ENCODE peak calls at places on chromosome 22, in six cellular contexts. I is stomach, H is fibroblast of the aortic adventitia, X is astrocyte of the spinal cord, S is cardiac fibroblast, Q is astrocyte. J is an unnamed sample.

GRCh38 chr22:19961868-19962245 is 20.2 kb upstream of the TXNRD2 start:
- DNase-seq in S (no peak), Q (no peak), H (no peak), X (no peak), I (no peak), J (no peak)

GRCh38 chr22:28594784-28595324 is 84.8 kb downstream of the TTC28 start:
- DNase-seq in I (no peak), H (peak; percentile 88), X (peak; percentile 76), S (peak; percentile 83), Q (peak; percentile 48), J (peak; percentile 61)

GRCh38 chr22:21681566-21682370 is 16.0 kb downstream of the PPIL2 start:
- DNase-seq in S (no peak), I (no peak), Q (no peak), H (no peak), X (no peak), J (no peak)

GRCh38 chr22:19234126-19234896 is 55.8 kb upstream of the SLC25A1 start:
- DNase-seq in S (no peak), Q (no peak), X (no peak), I (no peak), H (no peak), J (no peak)

GRCh38 chr22:44538071-44538470 is 40.0 kb upstream of the RTL6 start:
- DNase-seq in H (peak; percentile 41), I (no peak), X (no peak), Q (peak; percentile 27), S (peak; percentile 53), J (no peak)

GRCh38 chr22:20015971-20016733 is 471 bp downstream of the ARVCF start:
- DNase-seq in I (peak; percentile 47), X (no peak), Q (no peak), H (no peak), S (no peak), J (no peak)

GRCh38 chr22:30183861-30184278 is 62.7 kb downstream of the LIF start:
- DNase-seq in X (peak; percentile 42), I (no peak), Q (peak; percentile 72), H (no peak), S (peak; percentile 32), J (no peak)

GRCh38 chr22:46047226-46047625 is 70.3 kb upstream of the WNT7B start:
- DNase-seq in H (no peak), S (no peak), Q (no peak), I (peak; percentile 26), X (no peak), J (no peak)

GRCh38 chr22:19806213-19807160 is 45.9 kb downstream of the TBX1 start:
- DNase-seq in Q (peak; percentile 23), H (peak; percentile 16), X (no peak), S (no peak), I (peak; percentile 86), J (no peak)

GRCh38 chr22:46047841-46048595 is 71.1 kb upstream of the WNT7B start:
- DNase-seq in I (peak; percentile 26), Q (no peak), H (no peak), X (no peak), S (no peak), J (no peak)

GRCh38 chr22:21029486-21030025 is 2.8 kb downstream of the SLC7A4 start:
- DNase-seq in S (no peak), Q (no peak), H (no peak), X (no peak), I (no peak), J (no peak)

GRCh38 chr22:39932918-39933649 is 27.1 kb upstream of the TMA7B start:
- DNase-seq in X (peak; percentile 37), Q (no peak), S (peak; percentile 26), I (peak; percentile 71), H (peak; percentile 7), J (no peak)

GRCh38 chr22:21755855-21756284 is 20.3 kb upstream of the YPEL1 start:
- DNase-seq in H (peak; percentile 81), X (peak; percentile 74), I (no peak), Q (peak; percentile 75), S (peak; percentile 62), J (no peak)

GRCh38 chr22:50296658-50297490 is 10.6 kb downstream of the PLXNB2 start:
- DNase-seq in Q (no peak), S (no peak), H (no peak), I (no peak), X (no peak), J (no peak)

GRCh38 chr22:45101828-45102227 is 61.9 kb upstream of the NUP50 start:
- DNase-seq in X (peak; percentile 60), H (peak; percentile 66), S (peak; percentile 74), I (peak; percentile 53), Q (peak; percentile 33), J (peak; percentile 57)

GRCh38 chr22:19877626-19878339 is 23.1 kb upstream of the GNB1L start:
- DNase-seq in S (peak; percentile 35), X (peak; percentile 5), H (peak; percentile 10), I (no peak), Q (peak; percentile 60), J (no peak)

GRCh38 chr22:41862160-41862529 is 29.2 kb downstream of the SREBF2 start:
- DNase-seq in S (peak; percentile 34), X (peak; percentile 13), H (peak; percentile 22), Q (peak; percentile 24), I (no peak), J (no peak)

GRCh38 chr22:44181033-44181911 is 547 bp downstream of the PARVG start:
- DNase-seq in H (no peak), Q (peak; percentile 31), S (no peak), I (peak; percentile 43), X (no peak), J (no peak)

GRCh38 chr22:29626497-29627195 is 23.2 kb downstream of the NF2 start:
- DNase-seq in H (peak; percentile 96), Q (peak; percentile 93), X (peak; percentile 78), I (no peak), S (peak; percentile 81), J (peak; percentile 69)

GRCh38 chr22:20647586-20648305 is 126.2 kb upstream of the SERPIND1 start:
- DNase-seq in I (no peak), S (no peak), Q (no peak), X (no peak), H (no peak), J (no peak)

GRCh38 chr22:45268167-45268957 is 16.4 kb upstream of the UPK3A start:
- DNase-seq in Q (no peak), S (no peak), H (no peak), X (no peak), I (peak; percentile 36), J (no peak)

GRCh38 chr22:50542416-50542927 is 3.2 kb upstream of the KLHDC7B start:
- DNase-seq in Q (no peak), H (no peak), I (no peak), S (no peak), X (no peak), J (no peak)

GRCh38 chr22:44925465-44926123 is 84.2 kb downstream of the PHF21B start:
- DNase-seq in S (no peak), I (no peak), Q (no peak), X (no peak), H (no peak), J (no peak)

GRCh38 chr22:40030757-40031092 is 36.0 kb downstream of the FAM83F start:
- DNase-seq in I (no peak), Q (no peak), S (no peak), X (no peak), H (no peak), J (no peak)

GRCh38 chr22:19937616-19938473 is 3.7 kb upstream of the COMT start:
- DNase-seq in I (peak; percentile 81), H (peak; percentile 21), Q (peak; percentile 27), S (no peak), X (no peak), J (no peak)

GRCh38 chr22:50674606-50675552 is 2.3 kb downstream of the SHANK3 start:
- DNase-seq in H (no peak), Q (no peak), I (peak; percentile 71), S (no peak), X (no peak), J (no peak)

GRCh38 chr22:49913026-49913425 is 5.2 kb downstream of the ALG12 start:
- DNase-seq in H (no peak), X (no peak), I (no peak), S (no peak), Q (no peak), J (no peak)

GRCh38 chr22:27726726-27727449 is 74.7 kb downstream of the MN1 start:
- DNase-seq in X (peak; percentile 68), I (peak; percentile 56), Q (peak; percentile 79), H (peak; percentile 98), S (peak; percentile 93), J (peak; percentile 67)

GRCh38 chr22:47474464-47474863 is 712.0 kb downstream of the TBC1D22A start:
- DNase-seq in X (peak; percentile 23), I (no peak), H (no peak), S (no peak), Q (no peak), J (no peak)

GRCh38 chr22:47476226-47476625 is 713.8 kb downstream of the TBC1D22A start:
- DNase-seq in X (no peak), H (no peak), S (no peak), Q (no peak), I (no peak), J (no peak)

GRCh38 chr22:47472636-47473035 is 710.2 kb downstream of the TBC1D22A start:
- DNase-seq in I (no peak), S (no peak), H (no peak), Q (no peak), X (no peak), J (no peak)

GRCh38 chr22:47474895-47475294 is 712.4 kb downstream of the TBC1D22A start:
- DNase-seq in X (peak; percentile 20), S (no peak), Q (no peak), H (no peak), I (no peak), J (no peak)
- H3K4me3 ChIP-seq in X (no peak overlapping the region), S (no peak overlapping the region), Q (no peak overlapping the region), H (no peak overlapping the region), I (no peak overlapping the region), J (no peak overlapping the region)

GRCh38 chr22:23773247-23774113 is 831 bp downstream of the MMP11 start:
- DNase-seq in I (no peak), H (no peak), Q (no peak), S (no peak), X (no peak), J (no peak)
- TF ChIP-seq CTCF in I (no peak), H (no peak), Q (no peak), S (no peak), X (no peak), J (no peak)

GRCh38 chr22:38923463-38924196 is 33.8 kb upstream of the APOBEC3A start:
- DNase-seq in H (peak; percentile 92), Q (peak; percentile 89), X (peak; percentile 88), I (peak; percentile 80), S (peak; percentile 84), J (peak; percentile 92)
- H3K4me3 ChIP-seq in H (peak overlapping the region; percentile 52), Q (peak overlapping the region; percentile 47), X (peak overlapping the region; percentile 26), I (peak overlapping the region; percentile 11), S (no peak overlapping the region), J (peak overlapping the region; percentile 29)

GRCh38 chr22:22851969-22852368 is 35.6 kb upstream of the IGLL5 start:
- DNase-seq in H (no peak), S (no peak), X (no peak), Q (no peak), I (no peak), J (no peak)

GRCh38 chr22:22848364-22848866 is 39.2 kb upstream of the IGLL5 start:
- DNase-seq in S (peak; percentile 59), X (peak; percentile 35), H (peak; percentile 57), I (peak; percentile 78), Q (peak; percentile 8), J (no peak)

GRCh38 chr22:22854466-22854865 is 33.1 kb upstream of the IGLL5 start:
- DNase-seq in X (no peak), H (no peak), I (no peak), Q (no peak), S (no peak), J (no peak)

GRCh38 chr22:22853713-22854112 is 33.9 kb upstream of the IGLL5 start:
- DNase-seq in I (no peak), S (no peak), X (no peak), Q (no peak), H (no peak), J (no peak)

GRCh38 chr22:22849640-22850610 is 37.7 kb upstream of the IGLL5 start:
- DNase-seq in I (no peak), H (no peak), S (no peak), X (no peak), Q (no peak), J (no peak)
- TF ChIP-seq CTCF in I (no peak), H (no peak), S (no peak), X (no peak), Q (no peak), J (no peak)